ENCODE peak calls at places on chromosomes 2 and 18, in six cellular contexts. One of them, this sample, is unnamed. For H3K9me3 and H3K36me3, the result is how much of the 10 kb centered on the place peaks cover.

GRCh38 chr2:224925822-224926124 is 116.5 kb downstream of the DOCK10 start:
- DNase-seq in transverse colon: no peak
- DNase-seq in OCI-LY7: no peak
- DNase-seq in neuronal stem cell: no peak
- DNase-seq in endodermal cell: no peak
- DNase-seq in esophagus squamous epithelium: no peak
- DNase-seq in this sample: no peak

GRCh38 chr2:86747708-86748627 is 27.9 kb downstream of the RMND5A start:
- DNase-seq in transverse colon: peak
- DNase-seq in esophagus squamous epithelium: no peak
- DNase-seq in OCI-LY7: peak
- DNase-seq in neuronal stem cell: no peak
- DNase-seq in endodermal cell: no peak
- DNase-seq in this sample: no peak

GRCh38 chr2:147430408-147430807 is 414.4 kb upstream of the ACVR2A start:
- DNase-seq in neuronal stem cell: no peak
- DNase-seq in esophagus squamous epithelium: no peak
- DNase-seq in OCI-LY7: no peak
- DNase-seq in transverse colon: no peak
- DNase-seq in endodermal cell: no peak
- DNase-seq in this sample: no peak

GRCh38 chr2:95695613-95696012 is 103.8 kb downstream of the TRIM43 start:
- DNase-seq in esophagus squamous epithelium: no peak
- DNase-seq in endodermal cell: no peak
- DNase-seq in neuronal stem cell: no peak
- DNase-seq in OCI-LY7: no peak
- DNase-seq in transverse colon: no peak
- DNase-seq in this sample: no peak

GRCh38 chr18:58454406-58455061 is 174.4 kb downstream of the ALPK2 start:
- DNase-seq in OCI-LY7: no peak
- DNase-seq in neuronal stem cell: no peak
- DNase-seq in transverse colon: no peak
- DNase-seq in endodermal cell: no peak
- DNase-seq in esophagus squamous epithelium: no peak
- DNase-seq in this sample: no peak

GRCh38 chr2:124149571-124149970 is 124.5 kb downstream of the CNTNAP5 start:
- DNase-seq in neuronal stem cell: no peak
- DNase-seq in esophagus squamous epithelium: no peak
- DNase-seq in OCI-LY7: no peak
- DNase-seq in transverse colon: peak
- DNase-seq in endodermal cell: no peak
- DNase-seq in this sample: no peak

GRCh38 chr2:237865623-237866041 is 6.2 kb downstream of the RAMP1 start:
- DNase-seq in endodermal cell: peak
- DNase-seq in esophagus squamous epithelium: no peak
- DNase-seq in transverse colon: no peak
- DNase-seq in OCI-LY7: no peak
- DNase-seq in neuronal stem cell: no peak
- DNase-seq in this sample: no peak

GRCh38 chr2:38293152-38293865 is 83.8 kb downstream of the ATL2 start:
- DNase-seq in OCI-LY7: no peak
- DNase-seq in endodermal cell: no peak
- DNase-seq in esophagus squamous epithelium: no peak
- DNase-seq in transverse colon: no peak
- DNase-seq in neuronal stem cell: no peak
- DNase-seq in this sample: no peak

GRCh38 chr2:23596316-23596885 is 211.4 kb downstream of the KLHL29 start:
- DNase-seq in OCI-LY7: no peak
- DNase-seq in esophagus squamous epithelium: no peak
- DNase-seq in endodermal cell: no peak
- DNase-seq in neuronal stem cell: no peak
- DNase-seq in transverse colon: no peak
- DNase-seq in this sample: peak

GRCh38 chr2:74834806-74835755 is 1.2 kb downstream of the HK2 start:
- DNase-seq in neuronal stem cell: peak
- DNase-seq in transverse colon: peak
- DNase-seq in OCI-LY7: peak
- DNase-seq in esophagus squamous epithelium: no peak
- DNase-seq in endodermal cell: peak
- DNase-seq in this sample: peak

GRCh38 chr18:41517142-41517541 is 437.9 kb upstream of the PIK3C3 start:
- DNase-seq in endodermal cell: no peak
- DNase-seq in esophagus squamous epithelium: no peak
- DNase-seq in OCI-LY7: no peak
- DNase-seq in transverse colon: no peak
- DNase-seq in neuronal stem cell: no peak
- DNase-seq in this sample: no peak

GRCh38 chr2:70659551-70659950 is 105.9 kb upstream of the TGFA start:
- DNase-seq in endodermal cell: peak
- DNase-seq in neuronal stem cell: no peak
- DNase-seq in esophagus squamous epithelium: no peak
- DNase-seq in transverse colon: no peak
- DNase-seq in OCI-LY7: no peak
- DNase-seq in this sample: no peak

GRCh38 chr2:46254474-46254873 is 42.7 kb upstream of the EPAS1 start:
- DNase-seq in transverse colon: no peak
- DNase-seq in endodermal cell: no peak
- DNase-seq in OCI-LY7: no peak
- DNase-seq in esophagus squamous epithelium: no peak
- DNase-seq in neuronal stem cell: no peak
- DNase-seq in this sample: no peak

GRCh38 chr18:70366174-70366573 is 77.3 kb downstream of the SOCS6 start:
- DNase-seq in neuronal stem cell: peak
- DNase-seq in endodermal cell: peak
- DNase-seq in esophagus squamous epithelium: no peak
- DNase-seq in transverse colon: no peak
- DNase-seq in OCI-LY7: no peak
- DNase-seq in this sample: no peak

GRCh38 chr2:130241041-130241707 is 42.9 kb upstream of the TUBA3E start:
- DNase-seq in neuronal stem cell: no peak
- DNase-seq in endodermal cell: no peak
- DNase-seq in esophagus squamous epithelium: no peak
- DNase-seq in OCI-LY7: no peak
- DNase-seq in transverse colon: peak
- DNase-seq in this sample: no peak

GRCh38 chr18:51290864-51291263 is 93.4 kb upstream of the MEX3C start:
- DNase-seq in transverse colon: no peak
- DNase-seq in esophagus squamous epithelium: no peak
- DNase-seq in endodermal cell: no peak
- DNase-seq in neuronal stem cell: no peak
- DNase-seq in OCI-LY7: no peak
- DNase-seq in this sample: no peak

GRCh38 chr18:22559414-22560282 is 141.9 kb upstream of the CTAGE1 start:
- DNase-seq in neuronal stem cell: peak
- DNase-seq in endodermal cell: peak
- DNase-seq in esophagus squamous epithelium: no peak
- DNase-seq in transverse colon: peak
- DNase-seq in OCI-LY7: no peak
- DNase-seq in this sample: peak
- H3K4me3 ChIP-seq in neuronal stem cell: peak
- H3K4me3 ChIP-seq in endodermal cell: peak
- H3K4me3 ChIP-seq in esophagus squamous epithelium: peak
- H3K4me3 ChIP-seq in transverse colon: peak
- H3K4me3 ChIP-seq in OCI-LY7: no peak
- H3K4me3 ChIP-seq in this sample: peak

GRCh38 chr2:16389611-16390010 is 276.0 kb downstream of the CYRIA start:
- DNase-seq in neuronal stem cell: no peak
- DNase-seq in endodermal cell: no peak
- DNase-seq in transverse colon: no peak
- DNase-seq in OCI-LY7: no peak
- DNase-seq in esophagus squamous epithelium: no peak
- DNase-seq in this sample: peak
- H3K9me3 ChIP-seq in neuronal stem cell: under half
- H3K9me3 ChIP-seq in endodermal cell: under half
- H3K9me3 ChIP-seq in transverse colon: under half
- H3K9me3 ChIP-seq in OCI-LY7: under half
- H3K9me3 ChIP-seq in esophagus squamous epithelium: under half
- H3K9me3 ChIP-seq in this sample: under half

GRCh38 chr2:216161967-216162366 is 52.8 kb downstream of the XRCC5 start:
- DNase-seq in neuronal stem cell: no peak
- DNase-seq in OCI-LY7: no peak
- DNase-seq in transverse colon: no peak
- DNase-seq in endodermal cell: no peak
- DNase-seq in esophagus squamous epithelium: no peak
- DNase-seq in this sample: no peak

GRCh38 chr2:216156822-216157221 is 47.7 kb downstream of the XRCC5 start:
- DNase-seq in OCI-LY7: no peak
- DNase-seq in neuronal stem cell: no peak
- DNase-seq in endodermal cell: no peak
- DNase-seq in esophagus squamous epithelium: no peak
- DNase-seq in transverse colon: no peak
- DNase-seq in this sample: no peak

GRCh38 chr2:216160786-216161185 is 51.6 kb downstream of the XRCC5 start:
- DNase-seq in endodermal cell: no peak
- DNase-seq in transverse colon: no peak
- DNase-seq in esophagus squamous epithelium: no peak
- DNase-seq in neuronal stem cell: no peak
- DNase-seq in OCI-LY7: no peak
- DNase-seq in this sample: no peak

GRCh38 chr2:216159646-216160045 is 50.5 kb downstream of the XRCC5 start:
- DNase-seq in esophagus squamous epithelium: no peak
- DNase-seq in OCI-LY7: no peak
- DNase-seq in neuronal stem cell: no peak
- DNase-seq in endodermal cell: no peak
- DNase-seq in transverse colon: no peak
- DNase-seq in this sample: no peak

GRCh38 chr2:216159161-216159560 is 50.0 kb downstream of the XRCC5 start:
- DNase-seq in OCI-LY7: no peak
- DNase-seq in neuronal stem cell: no peak
- DNase-seq in endodermal cell: no peak
- DNase-seq in transverse colon: no peak
- DNase-seq in esophagus squamous epithelium: no peak
- DNase-seq in this sample: no peak
- H3K36me3 ChIP-seq in OCI-LY7: half or more
- H3K36me3 ChIP-seq in neuronal stem cell: half or more
- H3K36me3 ChIP-seq in endodermal cell: half or more
- H3K36me3 ChIP-seq in transverse colon: half or more
- H3K36me3 ChIP-seq in esophagus squamous epithelium: under half
- H3K36me3 ChIP-seq in this sample: half or more

DNA sequence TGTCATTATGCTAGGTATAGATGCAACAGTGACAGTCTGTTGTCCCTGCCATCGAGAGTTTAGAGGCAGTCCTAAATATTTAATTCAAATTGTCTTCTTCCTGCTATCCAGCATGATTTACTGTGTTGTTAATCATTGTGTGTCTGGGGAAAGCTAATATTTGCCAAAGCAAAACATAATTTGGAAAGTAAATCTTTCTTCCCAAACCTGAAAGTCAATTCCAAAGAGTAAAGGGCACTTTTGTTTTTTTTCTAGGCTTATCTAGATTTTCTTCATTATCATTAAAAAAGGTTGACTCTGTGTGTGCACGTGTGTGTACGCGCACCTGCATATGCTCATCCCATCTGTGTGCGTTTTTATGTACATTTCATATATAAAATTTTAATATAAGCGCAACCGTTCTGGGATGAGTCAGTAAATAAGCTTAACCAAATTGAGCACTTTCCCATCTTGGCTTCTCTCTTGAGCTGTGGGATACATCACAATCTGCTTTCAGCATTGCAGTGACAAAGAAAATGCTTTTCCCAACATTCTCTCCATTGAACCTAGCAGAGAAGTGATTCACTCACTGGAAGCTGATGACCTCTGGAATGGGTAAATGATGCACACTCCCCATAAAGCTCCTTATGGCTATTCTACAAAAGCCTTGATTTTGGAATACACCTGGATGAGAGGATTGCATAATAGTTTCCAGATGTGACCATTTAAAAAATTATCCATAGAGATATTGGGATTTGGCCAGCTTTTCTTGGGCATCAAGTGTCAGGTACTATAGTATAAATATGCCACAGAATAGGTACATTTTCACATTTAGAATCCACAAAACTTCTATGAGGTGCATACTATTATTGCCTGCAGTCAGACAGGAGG is 488.4 kb downstream of the ADCYAP1 start:
- DNase-seq in OCI-LY7: no peak
- DNase-seq in esophagus squamous epithelium: no peak
- DNase-seq in transverse colon: no peak
- DNase-seq in endodermal cell: no peak
- DNase-seq in neuronal stem cell: no peak
- DNase-seq in this sample: no peak
- H3K4me3 ChIP-seq in OCI-LY7: no peak
- H3K4me3 ChIP-seq in esophagus squamous epithelium: no peak
- H3K4me3 ChIP-seq in transverse colon: no peak
- H3K4me3 ChIP-seq in endodermal cell: no peak
- H3K4me3 ChIP-seq in neuronal stem cell: no peak
- H3K4me3 ChIP-seq in this sample: no peak

GRCh38 chr2:204578928-204579598 is 33.8 kb downstream of the PARD3B start:
- DNase-seq in OCI-LY7: no peak
- DNase-seq in neuronal stem cell: no peak
- DNase-seq in esophagus squamous epithelium: no peak
- DNase-seq in endodermal cell: no peak
- DNase-seq in transverse colon: no peak
- DNase-seq in this sample: no peak

GRCh38 chr2:204585930-204586329 is 40.7 kb downstream of the PARD3B start:
- DNase-seq in OCI-LY7: no peak
- DNase-seq in neuronal stem cell: no peak
- DNase-seq in endodermal cell: no peak
- DNase-seq in esophagus squamous epithelium: no peak
- DNase-seq in transverse colon: no peak
- DNase-seq in this sample: no peak

GRCh38 chr2:204586444-204587165 is 41.3 kb downstream of the PARD3B start:
- DNase-seq in neuronal stem cell: no peak
- DNase-seq in esophagus squamous epithelium: no peak
- DNase-seq in transverse colon: no peak
- DNase-seq in endodermal cell: no peak
- DNase-seq in OCI-LY7: no peak
- DNase-seq in this sample: no peak

GRCh38 chr2:204583773-204584172 is 38.5 kb downstream of the PARD3B start:
- DNase-seq in neuronal stem cell: no peak
- DNase-seq in OCI-LY7: no peak
- DNase-seq in transverse colon: no peak
- DNase-seq in endodermal cell: no peak
- DNase-seq in esophagus squamous epithelium: no peak
- DNase-seq in this sample: no peak
- H3K9me3 ChIP-seq in neuronal stem cell: under half
- H3K9me3 ChIP-seq in OCI-LY7: under half
- H3K9me3 ChIP-seq in transverse colon: under half
- H3K9me3 ChIP-seq in endodermal cell: under half
- H3K9me3 ChIP-seq in esophagus squamous epithelium: under half
- H3K9me3 ChIP-seq in this sample: under half

DNA sequence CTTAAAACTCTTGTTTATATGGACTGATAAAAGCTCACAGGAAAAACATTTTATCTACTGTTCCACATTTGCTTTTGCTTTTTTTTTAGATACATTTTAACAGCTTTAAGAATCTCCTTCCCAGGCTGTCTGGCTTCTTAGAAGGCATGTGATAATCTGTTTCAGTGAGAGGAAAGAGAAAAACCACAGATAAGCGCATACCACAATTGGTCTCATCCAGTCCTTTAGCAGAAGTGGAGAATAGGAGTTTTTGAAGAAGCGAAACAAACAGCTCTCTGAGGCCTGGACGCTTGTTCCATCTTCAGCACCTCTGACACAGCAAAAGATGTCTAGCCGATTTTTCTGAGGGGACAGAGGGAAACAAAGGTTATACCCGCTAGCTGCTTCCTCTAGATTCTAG is 37.6 kb downstream of the RMC1 start:
- DNase-seq in endodermal cell: no peak
- DNase-seq in neuronal stem cell: no peak
- DNase-seq in esophagus squamous epithelium: no peak
- DNase-seq in transverse colon: no peak
- DNase-seq in OCI-LY7: no peak
- DNase-seq in this sample: no peak
- H3K36me3 ChIP-seq in endodermal cell: half or more
- H3K36me3 ChIP-seq in neuronal stem cell: half or more
- H3K36me3 ChIP-seq in esophagus squamous epithelium: under half
- H3K36me3 ChIP-seq in transverse colon: half or more
- H3K36me3 ChIP-seq in OCI-LY7: half or more
- H3K36me3 ChIP-seq in this sample: under half